ENCODE peak calls at places on chromosomes 7 and 10, in four cellular contexts. A, Y, I and L are unnamed samples.

GRCh38 chr7:29140873-29141468 is 5.4 kb downstream of the CPVL start:
- DNase-seq in A (no peak), Y (no peak), I (no peak), L (no peak)

GRCh38 chr10:55374917-55375316 is 573.9 kb upstream of the PCDH15 start:
- DNase-seq in A (no peak), Y (peak; percentile 38), I (no peak), L (no peak)

GRCh38 chr10:26157734-26158133 is 58.8 kb upstream of the GAD2 start:
- DNase-seq in A (no peak), Y (no peak), I (no peak), L (no peak)

GRCh38 chr10:69883256-69883655 is 81.5 kb downstream of the COL13A1 start:
- DNase-seq in A (no peak), Y (no peak), I (peak; percentile 37), L (no peak)

GRCh38 chr7:157769870-157770213 is 433.0 kb downstream of the DNAJB6 start:
- DNase-seq in A (no peak), Y (no peak), I (no peak), L (no peak)

GRCh38 chr10:5449823-5450222 is 37.5 kb downstream of the NET1 start:
- DNase-seq in A (peak; percentile 83), Y (peak; percentile 78), I (peak; percentile 54), L (no peak)

GRCh38 chr10:76723781-76724336 is 913.7 kb downstream of the KCNMA1 start:
- DNase-seq in A (no peak), Y (no peak), I (no peak), L (no peak)

GRCh38 chr7:93736970-93737369 is 153.6 kb downstream of the TFPI2 start:
- DNase-seq in A (no peak), Y (no peak), I (no peak), L (no peak)

GRCh38 chr10:50991496-50992355 is 82.6 kb upstream of the PRKG1 start:
- DNase-seq in A (peak; percentile 67), Y (peak; percentile 37), I (no peak), L (no peak)

GRCh38 chr10:278707-279106 is 143.5 kb downstream of the ZMYND11 start:
- DNase-seq in A (no peak), Y (no peak), I (no peak), L (no peak)

GRCh38 chr7:106792233-106792926 is 72.7 kb upstream of the PIK3CG start:
- DNase-seq in A (no peak), Y (no peak), I (no peak), L (no peak)

GRCh38 chr7:107998660-107999480 is 4.1 kb downstream of the LAMB1 start:
- DNase-seq in A (no peak), Y (peak; percentile 48), I (no peak), L (no peak)

GRCh38 chr10:4198216-4198615 is 413.2 kb upstream of the KLF6 start:
- DNase-seq in A (no peak), Y (no peak), I (no peak), L (no peak)

GRCh38 chr10:58305821-58306220 is 29.0 kb upstream of the UBE2D1 start:
- DNase-seq in A (no peak), Y (no peak), I (no peak), L (no peak)

GRCh38 chr10:111756541-111757061 is 427.0 kb downstream of the GPAM start:
- DNase-seq in A (no peak), Y (no peak), I (no peak), L (no peak)
- TF ChIP-seq FOS in A (no peak), Y (no peak), I (no peak), L (no peak)

GRCh38 chr10:90650858-90651257 is 207.0 kb downstream of the HTR7 start:
- DNase-seq in A (no peak), Y (no peak), I (no peak), L (no peak)

DNA sequence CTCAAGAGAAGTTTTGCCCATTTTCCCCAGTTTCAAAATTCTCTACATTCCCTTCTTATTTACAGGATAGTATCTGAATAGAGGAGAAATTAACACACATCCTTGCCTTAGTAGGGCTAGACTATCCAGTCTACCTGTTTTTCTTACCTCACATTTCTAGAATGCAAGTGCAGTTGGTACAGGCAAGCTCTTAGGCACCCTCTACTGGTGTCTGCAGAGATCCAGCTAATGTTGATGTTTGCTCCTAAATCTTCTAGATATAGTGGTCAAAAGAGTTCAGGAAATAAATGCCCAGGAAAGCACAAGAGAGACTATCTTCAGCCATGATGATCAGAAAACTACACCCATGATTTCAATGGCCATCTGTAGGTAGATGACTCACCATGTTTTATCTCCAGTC is 205.3 kb downstream of the HTR7 start:
- DNase-seq in A (peak; percentile 20), Y (peak; percentile 10), I (no peak), L (no peak)
- TF ChIP-seq FOS in A (no peak), Y (no peak), I (no peak), L (no peak)

GRCh38 chr10:116784651-116785050 is 42.3 kb upstream of the HSPA12A start:
- DNase-seq in A (no peak), Y (no peak), I (no peak), L (no peak)

GRCh38 chr10:116785867-116786266 is 43.5 kb upstream of the HSPA12A start:
- DNase-seq in A (no peak), Y (no peak), I (no peak), L (no peak)

GRCh38 chr10:116785282-116785681 is 42.9 kb upstream of the HSPA12A start:
- DNase-seq in A (no peak), Y (no peak), I (no peak), L (no peak)

GRCh38 chr10:116787018-116787674 is 44.8 kb upstream of the HSPA12A start:
- DNase-seq in A (no peak), Y (no peak), I (no peak), L (no peak)

DNA sequence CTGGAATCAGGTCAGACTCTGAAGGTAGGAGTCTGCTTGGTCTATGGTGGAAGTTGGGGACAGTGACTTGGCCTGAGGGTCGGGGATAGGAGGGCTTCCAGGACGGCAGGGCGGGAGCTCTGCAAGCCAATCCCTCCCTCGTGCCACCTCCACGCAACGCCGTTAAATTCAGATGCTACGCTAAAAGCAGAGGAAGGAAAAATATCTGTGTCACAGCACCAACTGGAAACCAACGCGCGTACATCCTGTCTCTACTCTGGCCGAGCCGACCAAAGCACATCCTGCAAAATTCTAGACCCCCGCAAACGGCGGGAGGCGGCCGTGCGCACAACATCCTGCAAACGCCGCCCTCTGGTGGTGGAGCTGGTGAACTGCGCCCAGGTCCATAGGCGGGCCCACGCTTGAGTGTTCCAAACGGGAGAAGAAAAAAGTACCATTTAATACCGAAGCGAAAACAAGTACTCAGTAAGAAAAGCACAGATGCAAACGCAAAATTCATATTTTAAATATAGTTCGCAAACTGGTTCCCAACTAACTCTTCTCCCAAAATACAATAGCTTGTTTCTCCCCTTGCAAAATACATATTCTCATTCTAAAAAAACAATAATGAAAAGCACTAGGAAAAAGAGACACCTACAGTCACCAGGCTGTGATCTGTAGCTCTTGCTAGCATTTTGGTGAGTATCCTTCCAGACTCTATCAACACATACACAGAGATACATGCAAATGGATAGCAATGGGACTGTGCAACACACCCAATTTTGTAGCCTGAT is 45.7 kb upstream of the HSPA12A start:
- DNase-seq in A (peak; percentile 69), Y (peak; percentile 62), I (peak; percentile 49), L (no peak)
- TF ChIP-seq FOS in A (no peak), Y (no peak), I (no peak), L (no peak)

GRCh38 chr10:119409906-119410305 is 132.6 kb downstream of the RGS10 start:
- DNase-seq in A (peak; percentile 97), Y (peak; percentile 94), I (peak; percentile 26), L (no peak)

GRCh38 chr10:119413738-119414611 is 128.5 kb downstream of the RGS10 start:
- DNase-seq in A (peak; percentile 99), Y (no peak), I (no peak), L (no peak)

GRCh38 chr10:119410361-119411116 is 132.0 kb downstream of the RGS10 start:
- DNase-seq in A (no peak), Y (no peak), I (no peak), L (no peak)

GRCh38 chr10:119412831-119413737 is 129.4 kb downstream of the RGS10 start:
- DNase-seq in A (peak; percentile 72), Y (no peak), I (no peak), L (no peak)

GRCh38 chr10:119412244-119412750 is 130.2 kb downstream of the RGS10 start:
- DNase-seq in A (peak; percentile 55), Y (peak; percentile 50), I (no peak), L (no peak)
- TF ChIP-seq FOS in A (no peak), Y (no peak), I (no peak), L (no peak)

GRCh38 chr7:39624202-39624807 is 933 bp downstream of the RALA start:
- DNase-seq in A (no peak), Y (peak; percentile 51), I (peak; percentile 34), L (no peak)
- TF ChIP-seq FOS in A (no peak), Y (no peak), I (no peak), L (no peak)

DNA sequence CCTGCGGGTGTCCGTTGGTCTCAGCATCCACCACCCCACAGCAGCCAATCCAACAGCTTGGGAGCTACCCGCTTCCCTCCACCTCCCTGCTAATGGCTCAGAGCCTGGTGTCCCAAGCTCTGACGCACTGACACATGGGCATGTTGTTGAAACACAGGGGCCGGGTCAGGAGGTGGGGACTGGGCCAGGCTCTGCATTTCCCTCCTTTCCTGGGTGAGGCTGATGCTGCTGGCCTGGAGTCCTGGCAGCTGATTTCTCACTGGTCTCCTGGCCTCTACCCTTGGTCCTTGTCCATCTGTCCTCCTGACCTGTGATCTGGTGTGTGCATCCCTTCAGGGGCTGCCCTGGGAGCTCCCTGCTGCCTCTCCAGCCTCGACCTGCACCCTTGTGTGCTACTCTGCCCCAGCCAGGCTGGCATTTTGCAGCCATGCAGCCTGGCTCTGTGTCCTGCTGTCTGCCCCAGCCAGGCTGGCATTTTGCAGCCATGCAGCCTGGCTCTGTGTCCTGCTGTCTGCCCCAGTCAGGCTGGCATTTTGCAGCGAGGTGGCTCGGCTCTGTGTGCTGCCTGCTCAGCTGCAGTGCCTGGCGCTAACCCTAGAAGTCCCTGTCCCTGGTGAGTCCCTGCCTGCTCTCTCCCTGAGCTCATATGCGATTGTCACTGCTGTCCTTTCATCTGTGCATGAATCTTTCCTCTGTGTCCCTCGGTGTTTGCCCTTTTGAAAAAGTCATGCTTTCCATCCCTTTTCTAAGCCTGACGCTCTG is 14.0 kb downstream of the AMZ1 start:
- DNase-seq in A (peak; percentile 57), Y (no peak), I (no peak), L (no peak)
- TF ChIP-seq FOS in A (no peak), Y (no peak), I (no peak), L (no peak)